ENCODE peak calls at places on chromosomes 16 and 17, in seven cellular contexts. One of them, this sample, is unnamed. For H3K27me3, the result is how much of the 10 kb centered on the place peaks cover.

GRCh38 chr17:80725532-80725931 is 180.9 kb downstream of the RPTOR start:
- DNase-seq in PC-3: no peak
- DNase-seq in heart left ventricle: no peak
- DNase-seq in lung: no peak
- DNase-seq in RWPE2: no peak
- DNase-seq in IMR-90: no peak
- DNase-seq in mesendoderm: no peak
- DNase-seq in this sample: no peak

GRCh38 chr17:59756236-59756818 is 48.9 kb downstream of the VMP1 start:
- DNase-seq in RWPE2: no peak
- DNase-seq in IMR-90: peak
- DNase-seq in heart left ventricle: no peak
- DNase-seq in lung: no peak
- DNase-seq in mesendoderm: peak
- DNase-seq in PC-3: peak
- DNase-seq in this sample: no peak

GRCh38 chr16:54050281-54051210 is 236.0 kb downstream of the IRX3 start:
- DNase-seq in IMR-90: no peak
- DNase-seq in lung: no peak
- DNase-seq in PC-3: no peak
- DNase-seq in mesendoderm: peak
- DNase-seq in RWPE2: no peak
- DNase-seq in heart left ventricle: no peak
- DNase-seq in this sample: no peak

GRCh38 chr16:79286646-79287423 is 313.7 kb downstream of the MAF start:
- DNase-seq in heart left ventricle: peak
- DNase-seq in lung: peak
- DNase-seq in PC-3: no peak
- DNase-seq in mesendoderm: no peak
- DNase-seq in RWPE2: no peak
- DNase-seq in IMR-90: no peak
- DNase-seq in this sample: no peak

GRCh38 chr17:336110-337021 is 16.2 kb downstream of the RPH3AL start:
- DNase-seq in lung: peak
- DNase-seq in PC-3: no peak
- DNase-seq in IMR-90: no peak
- DNase-seq in heart left ventricle: peak
- DNase-seq in mesendoderm: peak
- DNase-seq in RWPE2: peak
- DNase-seq in this sample: no peak

GRCh38 chr17:64448665-64449512 is at the start of gene MILR1:
- DNase-seq in heart left ventricle: no peak
- DNase-seq in RWPE2: no peak
- DNase-seq in PC-3: peak
- DNase-seq in IMR-90: peak
- DNase-seq in lung: peak
- DNase-seq in mesendoderm: no peak
- DNase-seq in this sample: peak

GRCh38 chr17:50865060-50865867 is 890 bp downstream of the TOB1 start:
- DNase-seq in mesendoderm: peak
- DNase-seq in PC-3: peak
- DNase-seq in lung: peak
- DNase-seq in IMR-90: peak
- DNase-seq in RWPE2: no peak
- DNase-seq in heart left ventricle: peak
- DNase-seq in this sample: peak

GRCh38 chr17:81511800-81512559 is 619 bp downstream of the ACTG1 start:
- DNase-seq in IMR-90: no peak
- DNase-seq in lung: peak
- DNase-seq in mesendoderm: no peak
- DNase-seq in heart left ventricle: peak
- DNase-seq in PC-3: no peak
- DNase-seq in RWPE2: peak
- DNase-seq in this sample: peak

GRCh38 chr17:77619851-77620250 is 338.7 kb upstream of the TNRC6C start:
- DNase-seq in heart left ventricle: no peak
- DNase-seq in IMR-90: peak
- DNase-seq in RWPE2: peak
- DNase-seq in PC-3: peak
- DNase-seq in lung: no peak
- DNase-seq in mesendoderm: peak
- DNase-seq in this sample: no peak
- H3K27me3 ChIP-seq in heart left ventricle: under half
- H3K27me3 ChIP-seq in IMR-90: under half
- H3K27me3 ChIP-seq in RWPE2: under half
- H3K27me3 ChIP-seq in PC-3: under half
- H3K27me3 ChIP-seq in lung: under half
- H3K27me3 ChIP-seq in mesendoderm: under half
- H3K27me3 ChIP-seq in this sample: under half

GRCh38 chr16:1332618-1333148 is 762 bp upstream of the BAIAP3 start:
- DNase-seq in PC-3: no peak
- DNase-seq in RWPE2: no peak
- DNase-seq in mesendoderm: peak
- DNase-seq in IMR-90: no peak
- DNase-seq in heart left ventricle: no peak
- DNase-seq in lung: no peak
- DNase-seq in this sample: no peak
- H3K27me3 ChIP-seq in PC-3: under half
- H3K27me3 ChIP-seq in RWPE2: under half
- H3K27me3 ChIP-seq in mesendoderm: under half
- H3K27me3 ChIP-seq in IMR-90: half or more
- H3K27me3 ChIP-seq in heart left ventricle: under half
- H3K27me3 ChIP-seq in lung: under half
- H3K27me3 ChIP-seq in this sample: half or more

DNA sequence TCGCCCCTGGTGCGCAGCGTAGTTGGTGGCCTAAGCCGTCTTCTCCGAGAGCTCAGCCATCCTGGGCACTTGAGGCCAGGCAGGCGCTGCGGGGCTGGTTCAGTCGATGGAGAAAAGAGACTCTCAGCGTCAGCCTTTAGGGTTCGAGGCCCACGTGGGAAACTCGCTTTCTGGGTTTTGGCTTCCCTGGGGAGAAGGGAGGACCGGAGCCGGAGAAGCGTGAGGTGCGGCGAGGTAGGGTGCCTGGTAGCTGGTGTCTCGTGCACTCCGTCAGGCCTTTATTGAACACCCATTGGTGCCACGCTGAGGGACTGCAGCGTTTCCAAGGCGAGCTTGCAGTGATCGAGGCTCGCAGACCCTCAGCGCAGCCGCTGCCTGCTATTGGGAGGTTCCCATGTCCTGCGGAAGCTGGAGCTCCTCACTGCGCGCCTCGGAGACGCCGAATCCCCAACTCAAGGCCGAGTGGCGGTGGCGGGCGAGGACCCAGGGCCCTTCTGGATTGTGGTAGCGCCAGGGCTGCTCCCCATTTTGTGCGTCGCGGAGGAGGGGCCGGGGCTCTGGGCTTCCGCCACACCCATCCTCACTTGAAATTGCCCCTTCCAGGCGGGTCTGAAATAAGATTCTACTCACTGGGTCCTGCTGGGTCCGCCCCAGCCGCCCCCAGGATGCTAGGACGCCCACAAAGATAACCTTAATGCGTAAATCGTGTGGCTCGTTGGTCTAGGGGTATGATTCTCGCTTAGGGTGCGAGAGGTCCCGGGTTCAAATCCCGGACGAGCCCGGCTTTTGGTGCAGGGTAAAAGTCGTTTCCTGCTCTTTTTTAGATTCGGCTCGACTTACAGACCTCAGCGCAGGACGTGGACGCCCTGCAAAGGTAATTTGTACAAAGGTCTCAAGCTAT is 1.2 kb downstream of the OR1F1 start:
- DNase-seq in heart left ventricle: no peak
- DNase-seq in IMR-90: peak
- DNase-seq in mesendoderm: peak
- DNase-seq in lung: no peak
- DNase-seq in PC-3: peak
- DNase-seq in RWPE2: peak
- DNase-seq in this sample: peak
- H3K27me3 ChIP-seq in heart left ventricle: half or more
- H3K27me3 ChIP-seq in IMR-90: under half
- H3K27me3 ChIP-seq in mesendoderm: under half
- H3K27me3 ChIP-seq in lung: under half
- H3K27me3 ChIP-seq in PC-3: under half
- H3K27me3 ChIP-seq in RWPE2: under half
- H3K27me3 ChIP-seq in this sample: under half

GRCh38 chr17:32266389-32267269 is 997 bp downstream of the RHBDL3 start:
- DNase-seq in heart left ventricle: no peak
- DNase-seq in PC-3: no peak
- DNase-seq in lung: no peak
- DNase-seq in RWPE2: no peak
- DNase-seq in mesendoderm: peak
- DNase-seq in IMR-90: no peak
- DNase-seq in this sample: no peak

GRCh38 chr17:32265896-32266388 is 310 bp downstream of the RHBDL3 start:
- DNase-seq in IMR-90: no peak
- DNase-seq in lung: no peak
- DNase-seq in RWPE2: no peak
- DNase-seq in mesendoderm: no peak
- DNase-seq in PC-3: no peak
- DNase-seq in heart left ventricle: no peak
- DNase-seq in this sample: no peak

GRCh38 chr17:32264823-32265191 is 825 bp upstream of the RHBDL3 start:
- DNase-seq in heart left ventricle: no peak
- DNase-seq in mesendoderm: no peak
- DNase-seq in RWPE2: no peak
- DNase-seq in PC-3: no peak
- DNase-seq in IMR-90: no peak
- DNase-seq in lung: no peak
- DNase-seq in this sample: no peak

GRCh38 chr17:32264140-32264799 is 1.4 kb upstream of the RHBDL3 start:
- DNase-seq in IMR-90: no peak
- DNase-seq in PC-3: no peak
- DNase-seq in mesendoderm: peak
- DNase-seq in heart left ventricle: no peak
- DNase-seq in lung: no peak
- DNase-seq in RWPE2: no peak
- DNase-seq in this sample: no peak

GRCh38 chr17:32265192-32265895 is at the start of gene RHBDL3:
- DNase-seq in lung: no peak
- DNase-seq in mesendoderm: peak
- DNase-seq in RWPE2: no peak
- DNase-seq in IMR-90: no peak
- DNase-seq in heart left ventricle: peak
- DNase-seq in PC-3: no peak
- DNase-seq in this sample: peak
- H3K27me3 ChIP-seq in lung: under half
- H3K27me3 ChIP-seq in mesendoderm: under half
- H3K27me3 ChIP-seq in RWPE2: half or more
- H3K27me3 ChIP-seq in IMR-90: half or more
- H3K27me3 ChIP-seq in heart left ventricle: under half
- H3K27me3 ChIP-seq in PC-3: under half
- H3K27me3 ChIP-seq in this sample: under half

DNA sequence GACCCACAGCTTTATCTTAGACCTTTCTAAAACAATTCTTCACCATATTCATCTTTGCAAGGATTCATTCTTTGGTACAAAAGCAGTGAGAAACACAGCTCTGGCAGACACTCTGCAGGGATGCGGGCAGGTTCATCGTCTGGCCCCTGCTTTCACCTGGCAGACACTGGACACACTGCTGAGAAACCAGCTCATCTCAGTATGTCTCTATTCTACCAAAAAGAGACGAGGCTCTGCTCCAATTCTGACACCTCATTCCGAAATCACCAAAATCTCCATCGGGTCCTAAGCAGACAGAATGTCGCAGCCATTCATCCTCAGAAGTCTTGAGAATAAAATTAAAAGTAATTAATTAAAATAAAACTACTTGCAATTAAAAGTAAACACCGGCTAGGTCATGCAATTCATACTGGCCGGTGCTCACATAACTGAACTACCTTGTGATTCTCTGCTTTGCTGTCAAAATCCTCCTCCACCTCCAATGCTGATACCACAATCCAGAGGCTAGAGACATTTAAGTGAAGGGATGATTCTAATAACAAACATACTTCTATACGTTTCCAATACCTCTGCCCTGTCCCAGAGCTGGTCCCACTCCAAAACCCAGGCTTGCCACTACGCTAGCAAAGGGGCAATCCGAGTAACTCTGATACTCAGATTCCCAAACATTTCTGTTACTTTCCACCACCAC is 1.3 kb downstream of the RNF157 start:
- DNase-seq in RWPE2: no peak
- DNase-seq in heart left ventricle: no peak
- DNase-seq in PC-3: no peak
- DNase-seq in lung: no peak
- DNase-seq in mesendoderm: no peak
- DNase-seq in IMR-90: no peak
- DNase-seq in this sample: no peak
- H3K27me3 ChIP-seq in RWPE2: under half
- H3K27me3 ChIP-seq in heart left ventricle: under half
- H3K27me3 ChIP-seq in PC-3: under half
- H3K27me3 ChIP-seq in lung: under half
- H3K27me3 ChIP-seq in mesendoderm: under half
- H3K27me3 ChIP-seq in IMR-90: under half
- H3K27me3 ChIP-seq in this sample: under half